ENCODE peak calls at places on chromosomes 1 and 21, in ten cellular contexts. T, O, R, G, F, U, K, S, P and B are unnamed samples.
A peak's percentile ranks its signal among the peaks of the same experiment; 100 is the strongest.

GRCh38 chr1:167718926-167719691 is 2.7 kb upstream of the MPZL1 start:
- DNase-seq in T (no peak), O (no peak), R (no peak), G (no peak), F (no peak), U (no peak), K (peak; percentile 19), S (no peak), P (no peak), B (no peak)

GRCh38 chr1:8222789-8223188 is 95.1 kb upstream of the SLC45A1 start:
- DNase-seq in T (no peak), O (no peak), R (no peak), G (no peak), F (no peak), U (no peak), K (no peak), S (no peak), P (no peak), B (no peak)

GRCh38 chr1:7824701-7825100 is 28.2 kb downstream of the UTS2 start:
- DNase-seq in T (no peak), O (no peak), R (no peak), G (no peak), F (no peak), U (no peak), K (peak; percentile 49), S (no peak), P (no peak), B (no peak)

GRCh38 chr1:29629814-29630516 is 393.6 kb downstream of the PTPRU start:
- DNase-seq in T (no peak), O (no peak), R (no peak), G (no peak), F (no peak), U (no peak), K (no peak), S (no peak), P (peak; percentile 7), B (no peak)

GRCh38 chr1:171115280-171115897 is 24.7 kb downstream of the FMO3 start:
- DNase-seq in T (no peak), O (no peak), R (no peak), G (peak; percentile 54), F (no peak), U (no peak), K (no peak), S (no peak), P (no peak), B (no peak)

GRCh38 chr1:197441990-197442389 is 173.9 kb downstream of the CRB1 start:
- DNase-seq in T (no peak), O (peak; percentile 96), R (no peak), G (no peak), F (peak; percentile 74), U (no peak), K (peak; percentile 30), S (peak; percentile 97), P (no peak), B (peak; percentile 57)

GRCh38 chr1:160407819-160408801 is 7.7 kb downstream of the VANGL2 start:
- DNase-seq in T (no peak), O (peak; percentile 70), R (peak; percentile 29), G (no peak), F (no peak), U (no peak), K (no peak), S (peak; percentile 41), P (peak; percentile 69), B (no peak)

GRCh38 chr1:226463925-226464598 is 56.2 kb upstream of the PARP1 start:
- DNase-seq in T (peak; percentile 67), O (no peak), R (no peak), G (no peak), F (no peak), U (no peak), K (no peak), S (no peak), P (no peak), B (no peak)

DNA sequence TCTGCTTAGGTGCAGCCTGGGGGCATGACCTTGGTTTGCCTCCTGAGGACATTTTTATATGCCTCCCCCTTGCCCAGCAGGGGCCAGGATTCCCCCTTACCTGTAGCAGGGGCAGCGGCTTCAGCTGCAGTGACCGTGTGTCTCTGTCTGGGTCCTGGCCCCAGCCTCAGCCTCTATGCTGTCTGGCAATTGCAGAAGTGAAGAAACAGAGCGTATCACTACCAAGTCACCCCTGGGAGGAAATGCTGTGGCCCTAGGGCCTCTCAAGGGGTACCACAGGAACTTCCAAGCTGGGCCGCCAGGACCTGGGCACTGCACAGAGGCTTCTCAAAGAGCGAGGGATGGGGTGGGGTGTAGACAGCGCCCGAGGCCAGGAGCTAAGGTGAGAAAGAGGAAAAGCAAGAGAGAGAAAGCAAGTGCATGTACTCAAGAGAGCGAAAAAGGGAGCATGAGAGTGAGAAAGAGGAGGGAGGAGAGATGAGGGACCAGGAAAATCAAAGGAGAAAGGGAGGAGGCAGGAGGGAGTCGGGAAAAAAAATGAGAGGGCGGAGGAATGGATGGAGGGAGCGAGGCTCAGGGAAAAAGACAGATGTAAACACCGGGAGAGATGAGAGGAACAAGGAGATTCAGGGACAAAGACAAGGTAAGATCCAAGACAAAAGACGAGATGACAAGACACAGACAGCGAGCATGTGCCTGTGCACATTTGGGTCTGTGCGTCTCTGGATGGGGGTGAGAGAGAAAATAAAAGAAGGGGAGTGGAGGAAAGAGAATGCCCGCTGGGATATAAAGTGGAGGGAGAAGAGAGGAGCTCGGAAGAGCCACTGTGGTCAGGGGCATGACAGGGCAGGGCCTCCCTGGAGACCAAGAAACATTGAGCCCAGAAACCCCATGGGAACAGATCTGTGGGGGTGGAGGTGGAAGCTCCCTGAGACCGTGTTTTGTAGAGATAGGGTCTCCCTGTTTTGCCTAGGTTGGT is at the start of gene PTAFR:
- DNase-seq in T (no peak), O (no peak), R (no peak), G (no peak), F (no peak), U (no peak), K (no peak), S (no peak), P (no peak), B (no peak)
- H3K9ac ChIP-seq in T (no peak within 1 kb of the TSS), O (no peak within 1 kb of the TSS), R (no peak within 1 kb of the TSS), G (peak within 1 kb of the TSS; percentile 59), F (no peak within 1 kb of the TSS), U (no peak within 1 kb of the TSS), K (no peak within 1 kb of the TSS), S (no peak within 1 kb of the TSS), P (peak within 1 kb of the TSS; percentile 26), B (no peak within 1 kb of the TSS)

GRCh38 chr1:118998171-118998570 is 10.0 kb upstream of the TBX15 start:
- DNase-seq in T (no peak), O (no peak), R (no peak), G (no peak), F (no peak), U (no peak), K (no peak), S (no peak), P (no peak), B (no peak)

GRCh38 chr1:118992868-118993711 is 4.9 kb upstream of the TBX15 start:
- DNase-seq in T (no peak), O (no peak), R (no peak), G (no peak), F (no peak), U (no peak), K (peak; percentile 55), S (no peak), P (no peak), B (no peak)

GRCh38 chr1:118993712-118994049 is 5.5 kb upstream of the TBX15 start:
- DNase-seq in T (no peak), O (no peak), R (no peak), G (no peak), F (no peak), U (no peak), K (no peak), S (no peak), P (no peak), B (no peak)

GRCh38 chr1:118992426-118992825 is 4.3 kb upstream of the TBX15 start:
- DNase-seq in T (no peak), O (no peak), R (no peak), G (no peak), F (no peak), U (no peak), K (no peak), S (no peak), P (no peak), B (no peak)

DNA sequence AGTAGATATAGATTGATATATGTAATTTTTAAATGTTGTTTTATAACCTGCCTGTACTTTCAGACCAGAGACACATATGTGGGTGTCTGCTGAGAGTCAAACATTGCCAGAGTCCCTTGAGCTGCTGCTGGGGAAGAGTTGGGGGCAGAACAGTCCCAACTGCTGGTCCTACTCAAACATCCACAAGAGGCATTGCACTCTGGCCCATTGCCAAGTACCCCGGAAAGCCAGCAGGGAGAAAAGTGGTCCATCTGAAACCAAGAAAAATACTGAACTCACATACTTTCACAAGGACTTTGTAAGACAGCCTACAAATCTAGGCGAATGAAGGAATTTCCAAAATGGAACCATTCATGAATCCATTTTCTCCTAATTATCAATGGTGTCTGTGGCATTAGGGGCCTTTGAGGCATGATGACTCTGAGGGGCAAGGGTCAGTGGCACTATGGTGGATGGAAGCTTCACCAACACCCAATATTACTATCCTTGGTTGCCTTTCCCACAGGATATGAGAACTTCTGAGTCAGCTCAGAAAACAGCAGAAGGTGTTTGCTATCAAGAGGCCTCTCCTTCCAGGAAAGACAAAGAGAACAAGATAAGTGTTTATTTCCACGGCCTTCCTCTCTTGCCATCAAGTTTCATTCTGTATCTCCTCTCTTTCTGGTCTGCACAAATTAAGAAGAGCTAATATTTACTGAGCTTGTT is 7.3 kb upstream of the TBX15 start:
- DNase-seq in T (no peak), O (no peak), R (no peak), G (no peak), F (no peak), U (peak; percentile 18), K (no peak), S (no peak), P (no peak), B (no peak)
- H3K9ac ChIP-seq in T (no peak overlapping the region), O (no peak overlapping the region), R (no peak overlapping the region), G (no peak overlapping the region), F (no peak overlapping the region), U (no peak overlapping the region), K (no peak overlapping the region), S (no peak overlapping the region), P (no peak overlapping the region), B (no peak overlapping the region)

DNA sequence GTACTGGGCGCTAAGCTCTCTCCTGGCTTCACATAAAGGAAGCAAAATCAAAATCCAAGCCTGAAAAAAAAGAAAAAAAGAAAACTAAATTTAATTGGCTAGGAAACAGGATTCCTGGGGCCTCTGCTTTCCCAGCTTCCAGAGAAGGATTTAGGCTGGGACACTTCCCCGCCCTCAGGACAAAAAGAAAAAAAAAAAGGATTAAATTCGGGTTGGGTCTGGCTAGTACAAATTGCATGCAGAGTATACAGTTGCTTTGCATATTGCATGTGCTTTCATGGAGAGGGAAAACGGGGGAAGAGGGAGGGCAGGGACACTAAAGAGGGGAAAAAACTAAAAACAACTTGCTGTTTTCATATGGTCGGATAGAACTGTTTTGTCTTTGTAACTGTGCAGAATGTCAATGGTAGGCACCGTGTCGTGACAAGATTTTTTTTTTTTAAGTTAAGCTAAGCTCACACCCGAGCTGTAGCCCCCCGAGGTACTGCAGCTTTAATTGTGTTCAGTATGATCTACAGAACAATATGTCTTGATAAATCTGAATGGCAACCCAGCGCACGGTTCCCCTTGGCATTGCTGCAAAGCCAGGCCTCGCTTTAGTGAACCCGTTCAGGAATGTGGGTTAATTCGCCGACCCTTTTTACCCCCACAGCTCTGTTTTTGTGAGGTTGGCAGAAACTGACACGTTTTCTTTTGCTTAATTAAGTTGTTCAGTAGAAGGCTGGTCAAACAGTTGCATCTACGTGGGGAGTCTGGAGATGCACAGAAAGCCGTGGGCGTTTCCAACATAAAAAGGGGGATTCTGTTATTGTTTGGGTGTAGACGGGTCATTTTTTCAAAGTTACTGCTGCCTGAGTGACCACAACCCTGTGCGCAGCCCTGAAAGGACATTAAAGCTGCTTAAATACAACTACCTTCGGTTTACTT is 43.0 kb downstream of the OLIG1 start:
- DNase-seq in T (no peak), O (no peak), R (no peak), G (no peak), F (no peak), U (no peak), K (peak; percentile 87), S (no peak), P (no peak), B (no peak)
- H3K9ac ChIP-seq in T (no peak overlapping the region), O (no peak overlapping the region), R (no peak overlapping the region), G (no peak overlapping the region), F (no peak overlapping the region), U (no peak overlapping the region), K (no peak overlapping the region), S (no peak overlapping the region), P (no peak overlapping the region), B (no peak overlapping the region)

DNA sequence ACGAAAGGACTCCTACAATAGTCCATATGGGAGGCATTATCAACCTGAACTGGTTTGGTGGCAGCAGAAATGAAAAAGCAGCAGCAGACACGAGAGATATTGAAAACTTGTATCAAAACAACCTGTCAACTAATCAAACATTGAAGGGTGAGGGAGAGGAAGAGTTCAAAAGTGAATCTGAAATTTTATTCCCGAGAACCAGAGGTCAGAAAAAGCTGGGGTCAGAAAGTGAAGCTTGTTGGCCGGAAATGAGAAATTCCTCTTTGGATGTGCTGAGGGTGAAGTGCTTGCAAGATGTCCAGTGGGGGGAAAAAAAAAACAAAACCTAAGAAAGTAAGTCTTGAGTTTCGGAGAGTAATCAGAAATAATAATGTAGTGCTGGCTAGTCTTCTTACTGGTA is 1.9 kb upstream of the C4BPA start:
- DNase-seq in T (no peak), O (no peak), R (no peak), G (no peak), F (no peak), U (no peak), K (no peak), S (no peak), P (no peak), B (no peak)
- H3K9ac ChIP-seq in T (no peak overlapping the region), O (no peak overlapping the region), R (no peak overlapping the region), G (no peak overlapping the region), F (no peak overlapping the region), U (no peak overlapping the region), K (no peak overlapping the region), S (no peak overlapping the region), P (no peak overlapping the region), B (no peak overlapping the region)